ENCODE peak calls at places on chromosomes 13 and 19, in eight cellular contexts. L is foreskin fibroblast, P is RWPE1, J is Peyer's patch, B is fibroblast of lung, E is progenitor cell of endocrine pancreas, F is cardiac fibroblast, Z is colonic mucosa. C is an unnamed sample.

GRCh38 chr19:17946965-17947784 is 14.4 kb downstream of the CCDC124 start:
- DNase-seq in J (no peak), B (no peak), E (no peak), Z (no peak), F (no peak), P (no peak), L (no peak), C (no peak)

GRCh38 chr13:32415019-32415418 is 12.9 kb downstream of the N4BP2L1 start:
- DNase-seq in L (peak; percentile 20), P (no peak), J (no peak), Z (peak; percentile 33), F (peak; percentile 26), B (no peak), E (no peak), C (no peak)

GRCh38 chr19:18425515-18426415 is 6.6 kb downstream of the SSBP4 start:
- DNase-seq in P (no peak), Z (no peak), L (peak; percentile 90), J (no peak), B (peak; percentile 70), E (no peak), F (peak; percentile 74), C (no peak)

GRCh38 chr19:47609885-47610545 is 1.1 kb downstream of the BICRA start:
- DNase-seq in P (peak; percentile 11), E (peak; percentile 36), F (peak; percentile 57), Z (peak; percentile 70), L (peak; percentile 73), J (peak; percentile 80), B (peak; percentile 36), C (peak; percentile 29)

GRCh38 chr13:45396548-45397095 is 21.6 kb downstream of the SLC25A30 start:
- DNase-seq in E (no peak), L (no peak), P (no peak), J (no peak), F (peak; percentile 41), Z (no peak), B (no peak), C (no peak)

GRCh38 chr13:43180837-43181236 is 157.5 kb downstream of the DNAJC15 start:
- DNase-seq in P (no peak), F (no peak), L (no peak), Z (no peak), E (no peak), J (no peak), B (no peak), C (no peak)

GRCh38 chr13:85816413-85816812 is 17.2 kb upstream of the SLITRK6 start:
- DNase-seq in B (no peak), F (no peak), P (peak; percentile 0), L (no peak), E (no peak), J (no peak), Z (no peak), C (no peak)

GRCh38 chr13:99467764-99468163 is 33.5 kb upstream of the TM9SF2 start:
- DNase-seq in P (peak; percentile 16), F (peak; percentile 44), L (peak; percentile 84), Z (no peak), B (peak; percentile 68), E (no peak), J (no peak), C (no peak)

GRCh38 chr19:14775855-14776254 is 2.5 kb downstream of the ADGRE2 start:
- DNase-seq in J (no peak), Z (no peak), F (no peak), B (no peak), L (peak; percentile 7), P (no peak), E (no peak), C (no peak)

GRCh38 chr19:17933414-17934129 is 757 bp downstream of the CCDC124 start:
- DNase-seq in E (no peak), L (peak; percentile 37), J (peak; percentile 44), F (peak; percentile 36), P (peak; percentile 67), Z (no peak), B (peak; percentile 48), C (no peak)

GRCh38 chr13:33079960-33080359 is 63.7 kb downstream of the KL start:
- DNase-seq in Z (no peak), F (no peak), L (no peak), P (no peak), B (no peak), E (no peak), J (no peak), C (no peak)

GRCh38 chr19:39845621-39846175 is 481 bp downstream of the FBL start:
- DNase-seq in J (no peak), F (peak; percentile 32), Z (no peak), P (peak; percentile 54), L (peak; percentile 70), E (no peak), B (no peak), C (no peak)
- TF ChIP-seq CTCF in J (no peak), F (peak; percentile 23), Z (no peak), P (peak; percentile 31), L (no peak), E (no peak), B (no peak), C (no peak)

DNA sequence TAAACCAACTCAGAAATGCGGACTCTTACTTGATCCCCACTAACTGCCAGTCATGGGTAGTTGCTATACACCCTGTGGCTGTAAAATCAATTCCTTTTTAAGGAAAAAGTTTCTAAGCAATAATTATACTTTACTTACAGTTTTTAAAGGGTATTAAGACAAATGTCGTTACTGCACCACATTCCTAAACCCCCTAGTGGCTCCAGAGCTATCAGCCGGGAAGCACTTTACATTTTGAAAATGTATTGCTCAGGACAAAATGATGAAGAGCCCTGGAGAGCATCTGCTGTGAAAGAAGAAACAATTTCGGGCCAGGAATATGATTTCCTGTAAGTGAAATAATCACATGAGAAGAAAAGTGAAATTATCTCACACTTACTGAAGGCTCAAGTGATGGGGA is 36.7 kb downstream of the DCLK1 start:
- DNase-seq in P (no peak), E (no peak), L (no peak), F (no peak), B (no peak), J (no peak), Z (no peak), C (no peak)
- TF ChIP-seq CTCF in P (no peak), E (no peak), L (no peak), F (no peak), B (no peak), J (no peak), Z (no peak), C (no peak)

DNA sequence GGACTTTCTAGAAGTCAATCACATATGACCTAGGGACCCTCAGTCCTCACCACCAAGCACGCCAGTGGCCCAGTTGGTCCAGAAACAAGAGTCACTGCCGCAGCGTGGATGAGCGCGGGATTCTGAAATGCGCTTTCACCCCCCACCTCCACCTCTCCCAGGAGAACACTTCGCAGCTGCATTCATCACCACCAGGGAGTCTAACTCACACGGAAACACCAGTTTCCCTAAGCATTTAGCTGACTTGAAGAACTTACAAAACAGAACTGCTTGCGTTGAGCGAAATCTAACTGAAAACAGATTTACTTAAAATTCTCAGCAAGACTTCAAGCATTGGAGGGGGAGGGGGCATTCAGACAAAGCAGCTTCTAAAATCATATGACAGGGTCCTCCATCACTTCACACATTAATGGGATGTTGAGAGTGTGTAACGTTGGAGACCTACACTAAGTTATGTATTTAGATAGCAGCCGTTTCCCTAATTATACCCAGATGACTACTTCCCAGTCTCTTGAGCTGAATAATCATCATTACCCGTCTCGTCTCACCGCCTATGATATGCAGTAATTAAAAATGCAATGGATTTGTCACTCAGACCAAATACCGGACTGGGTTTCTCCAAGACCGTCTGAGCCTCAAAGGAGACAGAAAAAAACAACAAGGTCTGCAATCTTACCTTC is 258.3 kb upstream of the IRS2 start:
- DNase-seq in F (peak; percentile 48), L (peak; percentile 67), J (no peak), Z (no peak), B (peak; percentile 63), P (no peak), E (no peak), C (no peak)
- TF ChIP-seq CTCF in F (no peak), L (peak; percentile 11), J (no peak), Z (no peak), B (no peak), P (no peak), E (no peak), C (no peak)

DNA sequence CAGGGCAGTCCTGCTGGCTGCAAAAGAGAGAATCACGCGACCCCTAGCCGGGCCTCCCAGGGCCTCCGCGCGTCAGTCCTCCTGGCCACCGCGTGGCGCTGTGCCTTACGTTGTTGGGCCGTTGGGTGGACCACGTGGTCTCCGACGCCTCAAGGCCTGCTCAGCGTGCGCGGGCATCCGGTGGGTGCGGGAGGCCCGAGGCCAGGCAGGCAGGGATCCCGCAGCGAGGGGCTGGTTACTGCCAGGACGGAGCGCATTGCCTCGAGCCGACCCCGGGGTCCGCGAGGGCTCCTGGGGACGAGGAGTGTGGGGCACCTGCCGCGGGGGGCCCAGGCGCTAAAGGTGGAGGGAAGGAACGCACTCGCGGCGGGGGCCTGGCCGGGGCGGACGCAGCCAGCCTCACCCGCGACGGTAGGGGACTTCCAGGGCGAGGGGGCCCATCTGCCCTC is at the start of gene TDRD12:
- DNase-seq in B (no peak), J (no peak), P (no peak), L (no peak), F (no peak), Z (no peak), E (no peak), C (no peak)
- TF ChIP-seq CTCF in B (no peak), J (no peak), P (no peak), L (no peak), F (no peak), Z (no peak), E (no peak), C (no peak)

DNA sequence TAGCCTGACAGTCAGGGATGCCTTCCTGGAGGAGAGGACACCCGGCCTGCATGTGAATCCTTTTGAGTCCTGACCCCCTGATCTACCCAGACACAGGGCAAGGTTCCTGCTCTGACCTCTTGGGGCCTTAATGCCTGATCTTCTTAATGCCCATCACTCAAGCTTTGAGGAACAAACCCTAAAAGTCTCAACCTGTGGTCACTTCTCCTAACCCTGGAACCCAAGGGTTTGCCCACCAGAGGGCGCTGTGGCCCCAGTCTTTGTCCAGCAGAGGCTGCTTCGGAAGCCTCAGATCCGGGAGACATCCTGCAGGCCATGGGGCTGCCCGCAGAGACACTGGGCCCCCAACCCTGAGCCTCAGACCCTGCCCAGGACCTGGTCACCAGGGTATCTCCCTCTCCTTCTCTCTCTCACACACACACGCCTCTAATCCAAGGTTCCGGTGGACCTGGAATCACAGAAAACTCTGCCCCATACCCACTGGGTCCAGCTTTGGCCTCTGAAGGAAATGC is 9.8 kb upstream of the DPF1 start:
- DNase-seq in Z (peak; percentile 85), E (peak; percentile 80), L (peak; percentile 84), F (peak; percentile 77), B (peak; percentile 40), J (peak; percentile 86), P (peak; percentile 73), C (peak; percentile 78)
- TF ChIP-seq CTCF in Z (peak; percentile 77), E (peak; percentile 89), L (peak; percentile 81), F (peak; percentile 84), B (peak; percentile 83), J (peak; percentile 81), P (peak; percentile 79), C (no peak)

GRCh38 chr13:30792257-30793000 is 57.1 kb downstream of the ALOX5AP start:
- DNase-seq in J (peak; percentile 66), L (peak; percentile 99), E (no peak), Z (peak; percentile 47), B (peak; percentile 97), P (peak; percentile 91), F (peak; percentile 95), C (no peak)
- TF ChIP-seq CTCF in J (peak; percentile 28), L (peak; percentile 67), E (peak; percentile 26), Z (no peak), B (peak; percentile 52), P (no peak), F (peak; percentile 76), C (no peak)